ENCODE peak calls at places on chromosome 13, in nine cellular contexts. V is thoracic aorta; N is B cell; T is CD8-positive, alpha-beta T cell; X is fibroblast of the aortic adventitia; D is right lobe of liver; W is astrocyte of the cerebellum; L is type B pancreatic cell; A is BE2C. C is an unnamed sample.

GRCh38 chr13:112931028-112931934 is 37.7 kb upstream of the MCF2L start:
- DNase-seq in A (peak), V (no peak), D (no peak), W (no peak), X (peak), T (no peak), N (no peak), L (no peak), C (no peak)

GRCh38 chr13:83153833-83154232 is 728.4 kb downstream of the SLITRK1 start:
- DNase-seq in T (no peak), W (no peak), X (no peak), N (no peak), L (no peak), D (no peak), A (no peak), V (no peak), C (no peak)

GRCh38 chr13:30668305-30668704 is 50.6 kb downstream of the USPL1 start:
- DNase-seq in V (no peak), X (no peak), W (no peak), N (no peak), D (no peak), T (no peak), A (no peak), L (no peak), C (no peak)

GRCh38 chr13:29543230-29544215 is 52.0 kb downstream of the SLC7A1 start:
- DNase-seq in L (no peak), W (no peak), D (no peak), T (no peak), A (peak), V (no peak), N (no peak), X (no peak), C (peak)

GRCh38 chr13:80131204-80131603 is 209.7 kb downstream of the SPRY2 start:
- DNase-seq in D (peak), T (no peak), A (peak), L (no peak), N (no peak), X (peak), W (no peak), V (peak), C (no peak)

GRCh38 chr13:31234729-31235128 is 35.0 kb downstream of the B3GLCT start:
- DNase-seq in T (no peak), N (no peak), X (no peak), A (peak), W (no peak), V (no peak), L (no peak), D (no peak), C (no peak)

GRCh38 chr13:112692104-112692503 is 2.3 kb downstream of the ATP11A start:
- DNase-seq in W (no peak), T (no peak), D (no peak), L (no peak), A (no peak), N (no peak), V (no peak), X (no peak), C (no peak)

GRCh38 chr13:113140677-113141590 is 17.5 kb upstream of the PROZ start:
- DNase-seq in N (no peak), L (peak), X (no peak), W (no peak), A (no peak), T (no peak), D (peak), V (no peak), C (no peak)

GRCh38 chr13:112703449-112703848 is 13.6 kb downstream of the ATP11A start:
- DNase-seq in N (no peak), A (no peak), T (no peak), V (no peak), X (no peak), L (no peak), D (no peak), W (no peak), C (no peak)

GRCh38 chr13:65582160-65582559 is 1648.0 kb downstream of the PCDH9 start:
- DNase-seq in W (no peak), L (no peak), N (no peak), X (no peak), A (no peak), V (no peak), D (no peak), T (no peak), C (no peak)

GRCh38 chr13:22800726-22801401 is 379.9 kb upstream of the SGCG start:
- DNase-seq in A (no peak), N (no peak), W (no peak), D (no peak), X (peak), V (no peak), T (no peak), L (no peak), C (no peak)

GRCh38 chr13:43977911-43978310 is 98.2 kb downstream of the LACC1 start:
- DNase-seq in X (no peak), A (no peak), N (no peak), T (no peak), D (no peak), L (no peak), W (no peak), V (no peak), C (no peak)

GRCh38 chr13:23087884-23088283 is 92.9 kb upstream of the SGCG start:
- DNase-seq in X (peak), D (no peak), L (no peak), N (no peak), T (no peak), W (no peak), A (peak), V (no peak), C (peak)

GRCh38 chr13:60265566-60265965 is 101.8 kb upstream of the DIAPH3 start:
- DNase-seq in W (no peak), A (no peak), N (no peak), X (no peak), D (no peak), L (no peak), V (no peak), T (no peak), C (no peak)

GRCh38 chr13:113947321-113948033 is 26.4 kb downstream of the C13orf46 start:
- DNase-seq in X (peak), N (no peak), T (no peak), L (no peak), W (no peak), D (no peak), V (peak), A (no peak), C (no peak)

GRCh38 chr13:75762066-75762937 is 126.2 kb downstream of the LMO7 start:
- DNase-seq in N (no peak), V (no peak), A (no peak), T (no peak), W (no peak), L (no peak), D (no peak), X (peak), C (peak)

GRCh38 chr13:93227280-93227905 is 786 bp downstream of the GPC6 start:
- DNase-seq in L (peak), A (peak), T (no peak), N (no peak), W (no peak), X (peak), V (no peak), D (peak), C (peak)

GRCh38 chr13:96011291-96011875 is 41.8 kb downstream of the UGGT2 start:
- DNase-seq in D (no peak), W (no peak), A (no peak), N (no peak), T (no peak), L (no peak), V (no peak), X (peak), C (no peak)

GRCh38 chr13:20969182-20969581 is 66.6 kb upstream of the XPO4 start:
- DNase-seq in D (no peak), N (no peak), T (no peak), X (peak), V (no peak), A (no peak), W (no peak), L (no peak), C (no peak)

GRCh38 chr13:23617551-23618014 is 47.4 kb downstream of the TNFRSF19 start:
- DNase-seq in L (no peak), A (peak), V (no peak), N (no peak), D (no peak), W (peak), T (no peak), X (peak), C (no peak)

GRCh38 chr13:104869501-104869900 is 1666.0 kb downstream of the EFNB2 start:
- DNase-seq in D (no peak), W (peak), T (no peak), V (no peak), X (no peak), L (no peak), A (no peak), N (no peak), C (no peak)

GRCh38 chr13:96279904-96280303 is 190.0 kb downstream of the HS6ST3 start:
- DNase-seq in A (no peak), N (no peak), W (no peak), X (no peak), D (no peak), L (no peak), T (no peak), V (no peak), C (no peak)

GRCh38 chr13:78978381-78978998 is 319.5 kb upstream of the OBI1 start:
- DNase-seq in V (no peak), D (no peak), X (peak), A (peak), N (peak), T (peak), W (peak), L (no peak), C (peak)

GRCh38 chr13:110216403-110217041 is 90.4 kb downstream of the COL4A1 start:
- DNase-seq in L (no peak), N (no peak), D (no peak), T (no peak), A (no peak), W (peak), X (peak), V (peak), C (no peak)

GRCh38 chr13:59439776-59440428 is 723.8 kb downstream of the DIAPH3 start:
- DNase-seq in T (no peak), D (no peak), L (no peak), N (no peak), X (no peak), V (no peak), W (no peak), A (no peak), C (no peak)

GRCh38 chr13:110444226-110444653 is 117.3 kb downstream of the RAB20 start:
- DNase-seq in N (no peak), W (no peak), D (no peak), L (no peak), T (no peak), V (no peak), A (no peak), X (peak), C (peak)

GRCh38 chr13:112356190-112356589 is 20.0 kb upstream of the SPACA7 start:
- DNase-seq in T (no peak), X (no peak), D (no peak), L (no peak), A (no peak), N (no peak), W (no peak), V (no peak), C (no peak)

GRCh38 chr13:101157261-101157660 is 259.0 kb downstream of the NALCN start:
- DNase-seq in D (no peak), W (peak), N (no peak), V (no peak), T (no peak), L (no peak), A (no peak), X (no peak), C (no peak)

GRCh38 chr13:89066868-89067466 is 1395.8 kb downstream of the SLITRK5 start:
- DNase-seq in T (no peak), N (peak), L (no peak), A (peak), X (peak), V (no peak), W (peak), D (no peak), C (no peak)

GRCh38 chr13:102729560-102730275 is 34.9 kb upstream of the METTL21C start:
- DNase-seq in N (no peak), X (peak), T (no peak), A (no peak), W (peak), V (no peak), L (no peak), D (no peak), C (no peak)

GRCh38 chr13:113027566-113027965 is 58.6 kb downstream of the MCF2L start:
- DNase-seq in A (no peak), T (no peak), W (no peak), V (no peak), L (no peak), N (no peak), X (no peak), D (no peak), C (no peak)

GRCh38 chr13:60990032-60990733 is 425.5 kb downstream of the PCDH20 start:
- DNase-seq in W (no peak), N (no peak), D (no peak), X (no peak), V (no peak), T (no peak), L (no peak), A (no peak), C (no peak)

GRCh38 chr13:49641810-49642291 is 13.5 kb downstream of the ARL11 start:
- DNase-seq in X (peak), D (peak), W (no peak), A (no peak), L (no peak), N (no peak), T (no peak), V (no peak), C (no peak)

GRCh38 chr13:79354285-79354684 is 51.8 kb downstream of the RBM26 start:
- DNase-seq in X (no peak), V (no peak), A (no peak), D (no peak), L (no peak), N (no peak), W (no peak), T (no peak), C (no peak)

GRCh38 chr13:46817081-46817480 is 20.1 kb upstream of the ESD start:
- DNase-seq in N (no peak), L (no peak), W (no peak), D (no peak), X (peak), V (no peak), A (no peak), T (no peak), C (no peak)

GRCh38 chr13:20580257-20580656 is 13.3 kb downstream of the IFT88 start:
- DNase-seq in D (peak), W (no peak), L (no peak), T (no peak), A (no peak), N (no peak), V (no peak), X (no peak), C (no peak)

GRCh38 chr13:51801631-51802099 is 2.3 kb downstream of the DHRS12 start:
- DNase-seq in T (no peak), A (no peak), D (peak), X (no peak), W (no peak), V (peak), L (no peak), N (no peak), C (no peak)

GRCh38 chr13:93862259-93862658 is 617.2 kb downstream of the DCT start:
- DNase-seq in W (no peak), N (no peak), A (no peak), V (no peak), X (peak), T (no peak), D (no peak), L (no peak), C (no peak)

GRCh38 chr13:25977216-25977615 is 74.6 kb downstream of the SHISA2 start:
- DNase-seq in D (no peak), W (no peak), T (no peak), A (no peak), L (no peak), V (no peak), N (no peak), X (no peak), C (no peak)

GRCh38 chr13:50529154-50529882 is 314.2 kb downstream of the DLEU7 start:
- DNase-seq in D (peak), T (no peak), V (peak), N (no peak), W (peak), X (peak), A (peak), L (no peak), C (no peak)

GRCh38 chr13:33721719-33722118 is 96.2 kb upstream of the RFC3 start:
- DNase-seq in V (no peak), A (no peak), N (no peak), T (no peak), W (no peak), L (no peak), X (peak), D (no peak), C (no peak)
- TF ChIP-seq CTCF in V (no peak), A (no peak), N (no peak), T (no peak), W (no peak), L (no peak), X (no peak), D (no peak), C (no peak)

DNA sequence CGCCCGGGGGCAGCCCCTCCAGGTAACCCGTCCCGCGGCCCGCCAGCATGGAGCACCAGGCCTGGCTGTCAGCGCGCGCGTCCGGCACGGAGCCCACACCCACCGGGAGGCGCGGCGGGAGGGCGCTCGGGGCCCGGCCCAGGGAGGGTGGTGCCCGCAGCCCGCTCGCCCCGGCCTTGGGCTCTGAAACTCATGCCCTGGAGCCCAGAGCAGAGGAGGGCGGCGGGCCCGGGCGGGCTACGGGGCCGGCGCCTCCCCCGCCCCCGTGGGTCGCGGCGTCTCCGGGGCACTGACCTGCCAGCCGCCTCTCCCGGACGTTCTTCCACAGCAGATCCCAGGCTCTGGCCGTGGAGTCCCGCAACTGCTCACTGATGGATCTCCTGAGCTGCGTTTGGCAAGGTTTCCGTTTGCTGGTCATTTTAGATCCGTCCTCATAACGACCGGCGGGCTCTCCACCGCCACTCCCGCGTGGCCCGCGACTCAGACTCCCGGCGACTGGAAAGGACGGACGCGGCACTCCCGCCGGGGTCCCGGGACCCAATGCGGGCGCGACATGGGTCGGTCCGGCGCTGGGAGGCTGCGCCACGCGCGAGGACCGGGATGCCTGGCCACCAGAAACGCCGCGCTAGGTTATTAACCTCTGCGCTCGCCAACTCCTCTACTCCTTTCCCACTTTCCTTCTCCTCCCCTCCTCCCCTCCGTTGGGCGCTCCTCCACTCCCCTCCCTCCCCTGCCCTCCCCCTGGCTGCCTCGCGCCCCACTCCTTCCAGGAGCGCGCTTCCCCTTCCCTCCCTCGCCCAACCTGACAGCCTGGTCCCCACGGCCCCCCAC is 64.7 kb upstream of the STARD13 start:
- DNase-seq in X (peak), L (peak), W (no peak), N (peak), A (peak), V (no peak), T (no peak), D (peak), C (peak)
- TF ChIP-seq CTCF in X (no peak), L (no peak), W (no peak), N (no peak), A (no peak), V (no peak), T (no peak), D (no peak), C (no peak)

GRCh38 chr13:97834255-97834654 is 119.2 kb upstream of the IPO5 start:
- DNase-seq in T (no peak), W (no peak), D (no peak), V (no peak), N (no peak), L (no peak), X (no peak), A (no peak), C (no peak)
- TF ChIP-seq CTCF in T (no peak), W (no peak), D (no peak), V (no peak), N (no peak), L (no peak), X (no peak), A (no peak), C (no peak)

DNA sequence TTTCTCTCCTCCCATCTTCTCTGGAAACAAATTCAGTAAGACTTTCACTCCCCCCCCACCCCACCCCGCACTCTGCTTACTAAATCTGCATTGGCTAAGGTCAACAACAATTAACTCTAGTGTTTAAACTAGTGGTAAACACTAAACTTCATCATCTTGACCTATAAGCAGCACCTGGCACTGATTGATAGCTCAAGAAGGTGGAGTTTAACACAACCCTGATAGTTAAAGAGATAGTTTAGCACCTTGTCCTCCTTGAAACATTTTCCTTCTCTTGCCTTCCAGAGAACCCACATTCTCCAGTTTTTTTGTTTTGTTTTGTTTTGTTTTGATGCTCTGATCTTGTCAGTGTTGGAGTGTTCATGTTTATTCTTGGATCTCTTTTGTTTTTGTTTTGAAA is 14.2 kb upstream of the KLF12 start:
- DNase-seq in N (no peak), V (no peak), T (no peak), D (no peak), L (no peak), X (no peak), A (no peak), W (no peak), C (no peak)
- TF ChIP-seq CTCF in N (no peak), V (no peak), T (no peak), D (no peak), L (no peak), X (no peak), A (no peak), W (no peak), C (no peak)

GRCh38 chr13:70967564-70967963 is 859.3 kb upstream of the KLHL1 start:
- DNase-seq in A (no peak), X (no peak), N (no peak), W (no peak), T (no peak), V (no peak), L (no peak), D (no peak), C (no peak)

GRCh38 chr13:70960841-70961443 is 852.7 kb upstream of the KLHL1 start:
- DNase-seq in T (no peak), N (no peak), W (peak), A (peak), L (no peak), V (no peak), D (no peak), X (peak), C (peak)

GRCh38 chr13:70959376-70959775 is 851.1 kb upstream of the KLHL1 start:
- DNase-seq in N (no peak), W (no peak), T (no peak), V (no peak), A (no peak), D (no peak), X (no peak), L (no peak), C (no peak)

GRCh38 chr13:70964124-70964523 is 855.9 kb upstream of the KLHL1 start:
- DNase-seq in N (no peak), W (no peak), X (no peak), D (no peak), A (peak), L (no peak), T (no peak), V (no peak), C (no peak)
- TF ChIP-seq CTCF in N (no peak), W (no peak), X (no peak), D (no peak), A (peak), L (peak), T (no peak), V (no peak), C (no peak)

GRCh38 chr13:53201454-53202225 is 173.0 kb downstream of the OLFM4 start:
- DNase-seq in A (peak), X (no peak), N (peak), T (no peak), W (no peak), V (no peak), D (peak), L (peak), C (peak)
- TF ChIP-seq CTCF in A (peak), X (no peak), N (no peak), T (no peak), W (peak), V (no peak), D (peak), L (peak), C (no peak)

GRCh38 chr13:98975822-98976261 is 2.0 kb downstream of the DOCK9 start:
- DNase-seq in A (no peak), V (no peak), T (no peak), W (no peak), L (no peak), X (no peak), D (no peak), N (no peak), C (no peak)

GRCh38 chr13:98970293-98970692 is 7.6 kb downstream of the DOCK9 start:
- DNase-seq in D (no peak), V (no peak), N (no peak), T (no peak), L (no peak), X (peak), W (no peak), A (no peak), C (no peak)

GRCh38 chr13:98972059-98972458 is 5.8 kb downstream of the DOCK9 start:
- DNase-seq in V (no peak), A (no peak), N (no peak), D (no peak), T (no peak), W (no peak), X (no peak), L (no peak), C (no peak)

GRCh38 chr13:98974053-98974452 is 3.8 kb downstream of the DOCK9 start:
- DNase-seq in D (no peak), A (no peak), X (no peak), N (peak), T (no peak), L (no peak), V (no peak), W (no peak), C (no peak)

GRCh38 chr13:98972627-98973026 is 5.2 kb downstream of the DOCK9 start:
- DNase-seq in W (peak), D (no peak), X (peak), L (no peak), T (no peak), V (no peak), A (no peak), N (no peak), C (no peak)
- TF ChIP-seq CTCF in W (no peak), D (no peak), X (no peak), L (no peak), T (no peak), V (no peak), A (no peak), N (no peak), C (no peak)

C was measured in GM13976.